ENCODE peak calls at places on chromosomes 2 and 18, in four cellular contexts. M is PC-3, J is GM23338, O is MM.1S. F is an unnamed sample. For H3K9me2, the result is how much of the 10 kb centered on the place peaks cover.

GRCh38 chr2:55824554-55825096 is 99.0 kb downstream of the EFEMP1 start:
- DNase-seq in O (no peak), M (no peak), J (no peak), F (no peak)

GRCh38 chr2:214410128-214410775 is 602 bp upstream of the VWC2L start:
- DNase-seq in O (no peak), J (peak), M (peak), F (no peak)

GRCh38 chr2:158734442-158734841 is 60.7 kb upstream of the DAPL1 start:
- DNase-seq in J (no peak), M (peak), O (no peak), F (no peak)

GRCh38 chr2:217555075-217555876 is 447.5 kb downstream of the TNS1 start:
- DNase-seq in O (no peak), J (peak), M (no peak), F (no peak)

GRCh38 chr2:152221870-152222269 is 46.3 kb upstream of the STAM2 start:
- DNase-seq in M (no peak), O (no peak), J (no peak), F (no peak)

GRCh38 chr2:66439291-66440010 is 4.5 kb downstream of the MEIS1 start:
- DNase-seq in M (no peak), J (peak), O (no peak), F (no peak)

GRCh38 chr2:17719562-17720371 is 33.8 kb downstream of the SMC6 start:
- DNase-seq in O (peak), M (peak), J (peak), F (peak)

GRCh38 chr2:122368576-122369243 is 613.3 kb downstream of the TSN start:
- DNase-seq in O (no peak), J (peak), M (peak), F (no peak)

GRCh38 chr2:151902829-151903228 is 74.6 kb upstream of the ARL5A start:
- DNase-seq in J (no peak), M (no peak), O (no peak), F (no peak)

GRCh38 chr2:68466361-68466777 is 725 bp downstream of the FBXO48 start:
- DNase-seq in M (peak), J (no peak), O (peak), F (no peak)

GRCh38 chr2:7045601-7046590 is 128.7 kb downstream of the RNF144A start:
- DNase-seq in O (no peak), J (no peak), M (no peak), F (no peak)

GRCh38 chr2:169824373-169825333 is at the start of gene METTL5:
- DNase-seq in O (peak), M (peak), J (peak), F (peak)

GRCh38 chr18:44238449-44238848 is 442.2 kb upstream of the SETBP1 start:
- DNase-seq in O (no peak), J (no peak), M (no peak), F (no peak)

GRCh38 chr2:187299122-187299906 is 148.7 kb downstream of the CALCRL start:
- DNase-seq in M (peak), J (peak), O (peak), F (no peak)

GRCh38 chr18:24270937-24271380 is 126.7 kb downstream of the OSBPL1A start:
- DNase-seq in J (peak), M (peak), O (no peak), F (no peak)

GRCh38 chr2:56522605-56523089 is 338.9 kb downstream of the CCDC85A start:
- DNase-seq in O (no peak), J (no peak), M (peak), F (no peak)

GRCh38 chr2:1907849-1908533 is 163.7 kb upstream of the PXDN start:
- DNase-seq in J (no peak), M (no peak), O (no peak), F (no peak)

GRCh38 chr2:10091182-10091932 is 11.1 kb upstream of the CYS1 start:
- DNase-seq in J (peak), O (no peak), M (no peak), F (no peak)

GRCh38 chr2:129923265-129924141 is 56.0 kb upstream of the RAB6C start:
- DNase-seq in J (peak), O (peak), M (peak), F (peak)

GRCh38 chr2:29228947-29229346 is 113.7 kb downstream of the CLIP4 start:
- DNase-seq in J (no peak), M (no peak), O (no peak), F (no peak)

GRCh38 chr2:54143780-54144179 is 28.4 kb downstream of the ACYP2 start:
- DNase-seq in J (no peak), M (peak), O (no peak), F (no peak)
- H3K9me2 ChIP-seq in J (under half), M (under half), O (under half), F (under half)

GRCh38 chr2:49044680-49045079 is 109.6 kb downstream of the FSHR start:
- DNase-seq in O (peak), M (no peak), J (peak), F (no peak)
- H3K9me2 ChIP-seq in O (under half), M (under half), J (under half), F (under half)

GRCh38 chr2:127747621-127748020 is 46.3 kb downstream of the SFT2D3 start:
- DNase-seq in O (no peak), J (no peak), M (no peak), F (no peak)
- H3K9me2 ChIP-seq in O (under half), J (under half), M (under half), F (under half)

DNA sequence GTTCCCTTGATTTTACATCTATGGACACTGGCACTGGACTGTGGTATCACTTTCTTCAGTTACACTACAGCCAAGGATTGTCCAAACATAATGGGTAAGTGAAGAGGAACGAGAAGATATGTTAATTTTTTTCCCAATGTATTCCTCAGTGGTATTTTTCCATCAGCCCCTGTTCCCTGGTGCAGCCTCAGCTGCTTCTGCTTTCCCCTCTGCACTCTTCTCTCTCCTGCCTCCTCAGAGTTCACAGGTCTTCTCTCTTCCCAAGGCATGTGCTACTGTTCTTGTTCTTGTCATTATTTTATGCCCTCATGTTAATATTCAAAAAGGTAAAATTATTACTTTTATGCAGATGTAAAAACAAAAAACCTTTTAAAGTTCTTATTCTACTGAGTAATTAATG is 378.0 kb upstream of the NRXN1 start:
- DNase-seq in J (no peak), M (no peak), O (no peak), F (no peak)
- H3K9me2 ChIP-seq in J (under half), M (under half), O (under half), F (under half)

GRCh38 chr2:13545320-13545719 is 828.6 kb downstream of the TRIB2 start:
- DNase-seq in O (no peak), J (no peak), M (peak), F (no peak)

GRCh38 chr2:13543550-13543949 is 826.8 kb downstream of the TRIB2 start:
- DNase-seq in O (peak), M (no peak), J (no peak), F (no peak)

GRCh38 chr2:13546131-13546530 is 829.4 kb downstream of the TRIB2 start:
- DNase-seq in J (no peak), O (no peak), M (no peak), F (no peak)

GRCh38 chr2:13542642-13543041 is 825.9 kb downstream of the TRIB2 start:
- DNase-seq in O (peak), J (no peak), M (no peak), F (no peak)

DNA sequence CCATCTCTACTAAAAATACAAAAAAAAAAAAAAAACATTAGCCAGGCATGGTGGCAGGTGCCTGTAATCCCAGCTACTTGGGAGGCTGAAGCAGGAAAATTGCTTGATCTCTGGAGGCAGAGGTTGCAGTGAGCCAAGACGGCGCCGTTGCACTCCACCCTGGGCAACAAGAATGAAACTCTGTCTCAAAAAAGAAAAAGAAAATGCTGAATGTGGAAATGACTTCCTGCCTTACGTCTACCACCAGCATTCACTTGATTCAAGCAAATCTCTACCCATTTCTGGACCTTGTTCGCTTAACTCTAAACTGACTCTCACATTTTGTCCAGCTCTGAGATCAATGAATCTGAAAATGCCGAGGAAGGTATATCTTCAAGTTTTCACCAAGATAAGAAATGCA is 825.3 kb downstream of the TRIB2 start:
- DNase-seq in O (peak), J (no peak), M (no peak), F (no peak)
- H3K9me2 ChIP-seq in O (under half), J (under half), M (under half), F (under half)

DNA sequence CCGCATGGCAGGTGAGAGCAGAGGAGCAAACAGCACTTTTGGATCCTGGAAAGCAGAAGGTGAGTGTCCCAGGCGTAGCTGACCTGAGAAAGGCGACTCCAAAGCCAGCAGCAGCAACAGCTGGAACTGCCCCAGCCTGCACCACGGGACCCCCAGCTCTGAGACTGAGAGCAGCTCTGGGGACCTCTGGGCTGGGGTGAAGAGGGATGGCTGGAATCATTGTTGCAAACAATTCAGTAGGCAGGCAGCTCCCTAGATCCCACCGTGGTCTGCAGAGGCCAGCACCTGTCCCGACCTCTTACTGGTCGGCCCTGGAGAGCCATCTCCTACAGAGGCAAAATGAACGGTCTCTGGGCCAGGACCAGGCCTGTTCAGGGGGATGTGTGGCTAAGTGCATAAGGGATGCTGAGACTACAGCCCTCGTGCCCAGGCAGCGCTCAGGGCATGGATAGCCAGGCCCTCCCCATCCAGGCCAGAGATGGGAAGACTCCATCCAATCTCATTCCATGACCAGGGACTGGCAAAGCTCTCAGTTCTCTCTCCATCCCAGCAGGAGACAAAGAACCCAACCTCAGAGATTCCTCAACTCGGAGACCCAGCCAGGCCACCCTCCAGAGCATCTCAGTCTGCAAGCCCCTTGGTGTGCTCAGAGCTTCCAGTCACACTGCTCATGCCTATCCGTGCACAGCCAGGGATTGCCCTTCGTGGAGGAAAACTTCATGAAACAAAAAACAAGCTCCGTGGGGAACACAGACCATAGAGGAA is 38.2 kb upstream of the ALPP start:
- DNase-seq in J (no peak), M (no peak), O (no peak), F (no peak)
- H3K9me2 ChIP-seq in J (under half), M (under half), O (under half), F (under half)

GRCh38 chr2:20647211-20647610 is 3.7 kb downstream of the HS1BP3 start:
- DNase-seq in J (no peak), O (no peak), M (no peak), F (no peak)
- H3K9me2 ChIP-seq in J (under half), O (under half), M (under half), F (under half)

GRCh38 chr2:139160838-139161237 is 380.6 kb upstream of the NXPH2 start:
- DNase-seq in M (peak), O (no peak), J (no peak), F (no peak)

GRCh38 chr2:139165041-139165440 is 384.9 kb upstream of the NXPH2 start:
- DNase-seq in J (no peak), M (no peak), O (no peak), F (no peak)

GRCh38 chr2:139162456-139162855 is 382.3 kb upstream of the NXPH2 start:
- DNase-seq in O (no peak), J (no peak), M (no peak), F (no peak)

GRCh38 chr2:139162957-139163356 is 382.8 kb upstream of the NXPH2 start:
- DNase-seq in M (no peak), O (no peak), J (no peak), F (no peak)

DNA sequence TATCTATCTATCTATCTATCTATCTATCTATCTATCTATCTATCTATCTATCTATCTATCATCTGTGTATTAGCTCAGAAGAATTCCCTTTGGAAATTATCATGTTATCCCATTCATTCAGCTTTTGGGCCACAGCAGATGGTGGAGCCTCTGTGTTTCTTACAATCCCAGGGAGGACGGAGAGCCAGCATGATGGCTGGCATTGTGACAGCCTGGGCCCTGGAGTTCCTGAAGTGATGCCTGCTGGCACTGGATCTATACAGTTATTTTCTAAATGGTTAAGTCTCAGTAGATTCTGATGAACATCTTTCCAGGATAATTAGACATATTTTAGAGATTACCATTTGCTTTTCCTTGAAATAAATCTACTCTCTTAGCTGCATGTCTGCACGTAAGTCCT is 385.4 kb upstream of the NXPH2 start:
- DNase-seq in M (no peak), O (no peak), J (no peak), F (no peak)
- H3K9me2 ChIP-seq in M (under half), O (under half), J (under half), F (under half)

GRCh38 chr18:13108330-13108729 is 110.2 kb upstream of the LDLRAD4 start:
- DNase-seq in M (no peak), J (no peak), O (no peak), F (no peak)

GRCh38 chr18:13101659-13101992 is 110.5 kb downstream of the CEP192 start:
- DNase-seq in M (no peak), J (no peak), O (no peak), F (no peak)

GRCh38 chr18:13107074-13107473 is 111.5 kb upstream of the LDLRAD4 start:
- DNase-seq in J (no peak), O (no peak), M (no peak), F (no peak)

GRCh38 chr18:13103366-13103765 is 112.2 kb downstream of the CEP192 start:
- DNase-seq in J (peak), M (peak), O (no peak), F (peak)

DNA sequence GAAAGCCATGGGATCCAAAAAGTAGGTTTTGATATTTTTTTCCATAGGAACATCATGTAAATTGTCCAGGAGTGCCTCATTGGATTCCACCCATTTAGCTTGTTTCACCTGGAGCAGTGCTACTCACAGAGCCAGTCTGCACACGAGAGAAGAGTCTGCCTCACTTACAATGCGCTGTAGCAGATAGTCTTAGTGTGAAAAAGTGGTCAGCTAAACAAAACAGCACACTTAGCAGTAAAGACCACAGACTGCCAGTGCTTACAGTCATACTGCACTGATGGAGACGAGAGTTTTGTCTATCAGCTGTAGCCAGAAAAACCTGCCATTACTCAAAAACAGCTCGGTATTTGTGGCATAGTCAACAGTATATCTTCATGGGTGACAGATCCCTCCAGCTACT is 113.5 kb upstream of the LDLRAD4 start:
- DNase-seq in M (no peak), O (no peak), J (no peak), F (no peak)
- H3K9me2 ChIP-seq in M (under half), O (under half), J (under half), F (under half)

DNA sequence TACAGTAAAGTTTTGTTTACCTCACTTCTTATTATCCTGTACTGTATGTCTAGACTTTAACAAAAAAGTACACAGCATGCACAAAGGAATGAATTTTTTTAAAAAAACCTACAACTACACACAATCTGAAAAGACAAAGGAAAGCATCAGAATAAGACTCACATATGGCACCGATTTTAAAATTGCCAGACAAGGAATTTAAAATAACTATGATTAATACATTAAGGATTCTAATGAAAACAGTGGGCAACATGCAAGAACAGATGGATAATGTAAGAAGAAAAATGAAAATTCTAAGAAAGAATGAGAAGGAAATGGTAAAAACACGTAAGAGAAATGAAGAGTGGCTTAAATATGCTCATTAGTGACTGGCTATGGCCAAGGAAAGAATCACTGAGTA is 638.2 kb downstream of the FBXO15 start:
- DNase-seq in J (no peak), O (no peak), M (no peak), F (no peak)
- H3K9me2 ChIP-seq in J (under half), O (under half), M (under half), F (under half)

F was measured in HCT116.